ENCODE peak calls at places on chromosomes 2 and 18, in five cellular contexts. Q is upper lobe of right lung, H is stomach, F is AG10803, K is choroid plexus epithelial cell. O is an unnamed sample.

GRCh38 chr2:117523267-117523666 is 291.2 kb upstream of the DDX18 start:
- DNase-seq in K (peak; percentile 6), F (no peak), H (peak; percentile 94), Q (peak; percentile 79), O (no peak)

GRCh38 chr18:2480536-2480935 is 90.8 kb downstream of the METTL4 start:
- DNase-seq in H (no peak), K (no peak), F (no peak), Q (no peak), O (no peak)

GRCh38 chr2:231611273-231612198 is 18.9 kb downstream of the TEX44 start:
- DNase-seq in H (peak; percentile 65), K (peak; percentile 54), Q (no peak), F (peak; percentile 25), O (peak; percentile 90)

GRCh38 chr2:98026292-98026691 is 30.5 kb upstream of the TMEM131 start:
- DNase-seq in F (peak; percentile 3), H (no peak), K (peak; percentile 36), Q (no peak), O (no peak)

GRCh38 chr2:9138507-9139085 is 68.0 kb upstream of the ASAP2 start:
- DNase-seq in F (no peak), H (no peak), Q (no peak), K (no peak), O (no peak)

GRCh38 chr2:15588329-15588919 is 3.2 kb upstream of the DDX1 start:
- DNase-seq in F (peak; percentile 56), Q (no peak), K (peak; percentile 77), H (peak; percentile 61), O (peak; percentile 58)

GRCh38 chr2:219828127-219828526 is 200.7 kb downstream of the SLC4A3 start:
- DNase-seq in F (no peak), K (no peak), Q (no peak), H (no peak), O (no peak)

GRCh38 chr2:216349366-216349765 is 22.9 kb downstream of the MARCHF4 start:
- DNase-seq in H (no peak), Q (no peak), F (no peak), K (no peak), O (no peak)

GRCh38 chr2:67486041-67486796 is 89.1 kb downstream of the ETAA1 start:
- DNase-seq in K (no peak), Q (peak; percentile 76), F (no peak), H (peak; percentile 52), O (peak; percentile 68)

GRCh38 chr18:77899972-77900754 is 650.5 kb downstream of the GALR1 start:
- DNase-seq in K (peak; percentile 47), F (peak; percentile 15), Q (no peak), H (peak; percentile 35), O (peak; percentile 41)

GRCh38 chr2:86221066-86221684 is 21.9 kb downstream of the MRPL35 start:
- DNase-seq in H (peak; percentile 64), Q (no peak), K (peak; percentile 77), F (peak; percentile 52), O (peak; percentile 82)

GRCh38 chr18:49185636-49186035 is 234.9 kb upstream of the SMAD7 start:
- DNase-seq in F (peak; percentile 13), H (no peak), K (no peak), Q (no peak), O (peak; percentile 48)

GRCh38 chr18:394997-395383 is 105.5 kb downstream of the COLEC12 start:
- DNase-seq in H (no peak), Q (no peak), K (peak; percentile 74), F (peak; percentile 100), O (peak; percentile 95)

GRCh38 chr2:16096962-16097361 is 156.6 kb downstream of the MYCN start:
- DNase-seq in F (no peak), H (no peak), Q (no peak), K (no peak), O (no peak)

GRCh38 chr2:96636772-96637171 is 1.3 kb downstream of the KANSL3 start:
- DNase-seq in Q (no peak), K (no peak), H (no peak), F (no peak), O (no peak)

GRCh38 chr18:48230459-48231113 is 178.6 kb downstream of the ZBTB7C start:
- DNase-seq in F (peak; percentile 38), Q (peak; percentile 82), K (peak; percentile 73), H (peak; percentile 52), O (peak; percentile 56)

GRCh38 chr2:69306897-69307695 is 79.9 kb downstream of the GFPT1 start:
- DNase-seq in K (peak; percentile 88), F (peak; percentile 81), H (peak; percentile 73), Q (peak; percentile 86), O (peak; percentile 92)

GRCh38 chr2:212416126-212416525 is 122.5 kb downstream of the ERBB4 start:
- DNase-seq in H (no peak), Q (no peak), F (no peak), K (no peak), O (no peak)

GRCh38 chr18:49491857-49492693 is 5.0 kb upstream of the C18orf32 start:
- DNase-seq in K (peak; percentile 100), F (peak; percentile 99), H (peak; percentile 93), Q (peak; percentile 83), O (peak; percentile 100)

GRCh38 chr2:134706587-134707329 is 12.0 kb downstream of the TMEM163 start:
- DNase-seq in K (peak; percentile 2), F (no peak), H (no peak), Q (no peak), O (peak; percentile 28)

DNA sequence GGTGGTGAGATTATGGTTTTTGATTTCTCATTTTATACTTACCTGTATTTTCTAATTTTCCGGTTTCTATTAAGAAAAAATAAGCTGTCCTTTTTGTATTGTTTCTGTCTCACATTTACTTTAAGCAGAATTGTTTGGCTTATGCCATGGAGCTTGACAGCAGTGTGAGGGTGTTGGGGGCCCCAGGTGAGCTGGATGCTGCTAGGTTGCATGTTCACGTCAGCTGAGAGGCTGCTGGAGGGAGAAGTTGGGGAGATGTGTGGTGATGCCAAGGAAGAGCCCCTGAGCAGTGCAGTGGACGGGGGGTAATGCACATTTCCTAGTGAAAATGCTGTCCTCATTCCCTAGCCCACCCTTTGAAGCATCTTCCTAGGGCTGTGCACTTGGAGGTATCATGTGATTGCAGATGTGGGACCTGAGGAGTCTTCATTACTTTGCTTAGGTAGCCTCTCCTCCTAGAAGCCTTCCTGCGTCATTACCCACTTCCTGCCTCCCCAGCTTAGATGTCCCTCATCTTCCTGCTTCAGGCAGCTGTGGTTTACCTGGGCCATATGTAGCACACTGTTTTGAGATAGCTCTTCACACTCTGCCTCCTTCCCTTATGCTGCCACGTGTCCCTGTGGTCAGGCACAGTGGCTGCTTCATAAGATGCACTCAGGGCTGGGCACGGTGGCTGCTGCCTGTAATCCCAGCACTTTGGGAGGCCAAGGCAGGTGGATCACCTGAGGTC is 16.2 kb downstream of the ATG16L1 start:
- DNase-seq in H (peak; percentile 43), K (no peak), F (no peak), Q (no peak), O (no peak)
- H3K4me3 ChIP-seq in H (no peak overlapping the region), K (no peak overlapping the region), F (no peak overlapping the region), Q (no peak overlapping the region), O (no peak overlapping the region)

GRCh38 chr2:112216158-112216557 is 38.7 kb downstream of the ZC3H8 start:
- DNase-seq in F (peak; percentile 3), Q (no peak), K (peak; percentile 56), H (no peak), O (peak; percentile 49)
- TF ChIP-seq CTCF in F (peak; percentile 28), Q (no peak), K (peak; percentile 61), H (peak; percentile 3), O (peak; percentile 34)

GRCh38 chr2:46337208-46337994 is 40.2 kb downstream of the EPAS1 start:
- DNase-seq in H (no peak), F (peak; percentile 72), Q (no peak), K (no peak), O (no peak)

GRCh38 chr2:46335404-46335965 is 38.3 kb downstream of the EPAS1 start:
- DNase-seq in F (peak; percentile 83), H (no peak), K (peak; percentile 82), Q (peak; percentile 71), O (peak; percentile 87)

GRCh38 chr2:46334389-46335345 is 37.5 kb downstream of the EPAS1 start:
- DNase-seq in H (no peak), Q (no peak), F (peak; percentile 99), K (peak; percentile 92), O (peak; percentile 99)

GRCh38 chr2:46336560-46336959 is 39.4 kb downstream of the EPAS1 start:
- DNase-seq in H (no peak), Q (no peak), K (peak; percentile 49), F (peak; percentile 75), O (peak; percentile 50)

DNA sequence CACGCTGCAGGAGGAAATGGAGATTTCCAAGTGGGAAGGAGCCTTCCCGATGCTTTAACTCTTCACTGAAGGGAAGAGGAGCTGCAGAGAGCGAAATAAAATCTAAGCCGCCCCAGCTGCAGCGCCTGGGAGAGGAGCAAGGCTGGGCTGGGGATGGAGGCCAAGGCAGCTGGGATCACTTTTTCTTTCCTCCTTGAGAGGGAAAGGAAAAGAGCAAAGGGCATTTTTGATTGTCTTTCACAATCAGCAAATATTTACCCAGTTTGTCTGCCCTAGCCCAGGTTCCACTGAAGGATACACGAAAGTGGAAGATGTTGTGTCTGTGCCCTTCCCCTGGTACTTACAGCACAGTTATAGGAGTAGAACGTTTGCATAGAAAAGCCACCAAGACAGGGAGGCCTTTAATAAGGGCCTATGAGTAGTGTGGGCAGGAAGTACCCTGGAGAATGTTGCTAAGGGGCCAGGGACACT is 38.8 kb downstream of the EPAS1 start:
- DNase-seq in F (peak; percentile 51), Q (peak; percentile 67), K (no peak), H (peak; percentile 52), O (no peak)
- H3K4me3 ChIP-seq in F (peak overlapping the region; percentile 55), Q (peak overlapping the region; percentile 38), K (peak overlapping the region; percentile 25), H (peak overlapping the region; percentile 30), O (peak overlapping the region; percentile 39)

GRCh38 chr2:207926133-207927076 is 98.9 kb downstream of the PLEKHM3 start:
- DNase-seq in K (peak; percentile 58), Q (no peak), F (peak; percentile 89), H (no peak), O (peak; percentile 96)
- TF ChIP-seq CTCF in K (no peak), Q (no peak), F (no peak), H (no peak), O (no peak)

GRCh38 chr2:28662468-28663095 is 89.0 kb upstream of the PPP1CB start:
- DNase-seq in Q (no peak), F (peak; percentile 31), K (peak; percentile 78), H (peak; percentile 53), O (no peak)

GRCh38 chr2:28666496-28667184 is 85.0 kb upstream of the PPP1CB start:
- DNase-seq in K (peak; percentile 54), Q (no peak), H (no peak), F (peak; percentile 24), O (peak; percentile 74)

GRCh38 chr2:28664120-28664842 is 87.3 kb upstream of the PPP1CB start:
- DNase-seq in H (peak; percentile 64), K (peak; percentile 77), F (no peak), Q (no peak), O (no peak)

GRCh38 chr2:28663359-28663758 is 88.3 kb upstream of the PPP1CB start:
- DNase-seq in K (peak; percentile 76), Q (no peak), F (peak; percentile 50), H (no peak), O (peak; percentile 61)

DNA sequence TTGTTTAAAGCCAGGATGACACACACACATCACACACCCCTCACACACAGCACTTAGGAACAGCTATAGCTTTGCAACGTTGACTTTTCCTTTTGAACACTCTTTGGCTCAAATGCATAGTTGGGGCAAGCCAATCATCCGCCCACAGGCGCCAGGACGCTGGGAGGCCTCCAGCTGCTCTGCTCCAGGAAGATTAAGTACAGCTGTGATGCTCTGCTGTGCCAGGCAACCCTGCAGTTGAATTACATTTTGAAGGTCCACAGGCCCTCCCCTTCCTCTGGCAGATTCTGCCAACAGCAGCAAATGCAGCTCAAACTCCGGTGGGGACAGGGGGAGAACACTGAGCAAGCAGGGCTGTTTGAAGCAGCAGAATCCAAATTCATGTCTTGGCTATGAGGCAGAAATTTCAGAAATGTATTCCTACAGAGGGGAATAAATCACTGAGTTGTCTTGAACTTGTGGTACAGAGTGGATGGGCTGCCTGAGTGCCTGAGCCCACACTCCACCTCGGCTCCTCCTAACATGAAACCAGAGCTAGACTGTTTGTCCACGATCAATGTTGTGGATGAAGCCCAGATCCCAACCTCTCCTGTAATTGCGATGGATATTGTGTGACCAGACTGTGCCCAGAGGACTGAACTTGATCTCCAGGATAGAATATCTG is 86.5 kb upstream of the PPP1CB start:
- DNase-seq in H (peak; percentile 86), F (peak; percentile 82), K (peak; percentile 84), Q (no peak), O (peak; percentile 66)
- H3K4me3 ChIP-seq in H (no peak overlapping the region), F (no peak overlapping the region), K (no peak overlapping the region), Q (no peak overlapping the region), O (no peak overlapping the region)

O was measured in cardiac fibroblast.